ENCODE peak calls at places on chromosomes 6 and 20, in four cellular contexts. P, E, A and L are unnamed samples.

GRCh38 chr6:37251211-37251610 is 6.4 kb upstream of the TBC1D22B start:
- DNase-seq in P (no peak), A (no peak), E (no peak), L (no peak)

GRCh38 chr6:116060572-116061283 is at the start of gene FRK:
- DNase-seq in E (peak), A (peak), P (no peak), L (no peak)

GRCh38 chr6:33994198-33995045 is 151.5 kb downstream of the GRM4 start:
- DNase-seq in E (no peak), P (no peak), A (no peak), L (no peak)

GRCh38 chr6:47524136-47524840 is 46.7 kb downstream of the CD2AP start:
- DNase-seq in P (no peak), A (peak), E (no peak), L (no peak)

GRCh38 chr20:16801919-16802651 is 53.9 kb downstream of the OTOR start:
- DNase-seq in P (peak), A (peak), E (peak), L (peak)

GRCh38 chr6:43627008-43627825 is 1.8 kb downstream of the GTPBP2 start:
- DNase-seq in A (no peak), P (no peak), E (peak), L (no peak)

GRCh38 chr6:89146748-89147715 is 1.2 kb downstream of the PM20D2 start:
- DNase-seq in A (peak), E (peak), P (peak), L (peak)

GRCh38 chr6:81171991-81172740 is 580.3 kb downstream of the TENT5A start:
- DNase-seq in P (no peak), E (no peak), A (peak), L (no peak)

GRCh38 chr6:93300661-93301060 is 118.7 kb downstream of the EPHA7 start:
- DNase-seq in A (no peak), P (no peak), E (no peak), L (no peak)

GRCh38 chr20:21609221-21609620 is 95.4 kb upstream of the NKX2-2 start:
- DNase-seq in P (no peak), A (no peak), E (no peak), L (no peak)

GRCh38 chr6:22631101-22631500 is 61.7 kb downstream of the HDGFL1 start:
- DNase-seq in A (no peak), P (no peak), E (no peak), L (no peak)

GRCh38 chr6:149093643-149094042 is 223.9 kb upstream of the TAB2 start:
- DNase-seq in P (no peak), A (no peak), E (no peak), L (no peak)

GRCh38 chr6:16623029-16623653 is 138.1 kb downstream of the ATXN1 start:
- DNase-seq in E (no peak), P (no peak), A (no peak), L (no peak)

GRCh38 chr20:64065973-64066341 is 3.0 kb downstream of the TCEA2 start:
- DNase-seq in A (peak), P (peak), E (peak), L (peak)

GRCh38 chr6:148998704-148999103 is 251.9 kb downstream of the UST start:
- DNase-seq in A (no peak), E (no peak), P (no peak), L (no peak)

GRCh38 chr6:170153436-170154319 is 137.2 kb downstream of the DLL1 start:
- DNase-seq in P (no peak), E (no peak), A (peak), L (no peak)

GRCh38 chr20:6838181-6838826 is 70.8 kb downstream of the BMP2 start:
- DNase-seq in P (no peak), E (no peak), A (no peak), L (no peak)

GRCh38 chr6:169378620-169379381 is 125.2 kb upstream of the THBS2 start:
- DNase-seq in E (no peak), A (no peak), P (no peak), L (no peak)

GRCh38 chr6:55617272-55617671 is 38.3 kb upstream of the HMGCLL1 start:
- DNase-seq in E (peak), P (peak), A (peak), L (peak)

GRCh38 chr6:46491789-46492547 is 719 bp upstream of the RCAN2 start:
- DNase-seq in E (no peak), P (peak), A (peak), L (peak)

GRCh38 chr6:45589367-45589766 is 211.6 kb upstream of the SUPT3H start:
- DNase-seq in P (no peak), E (no peak), A (no peak), L (no peak)

GRCh38 chr6:122736166-122736565 is 43.4 kb upstream of the FABP7 start:
- DNase-seq in P (no peak), E (no peak), A (no peak), L (no peak)

GRCh38 chr6:71254323-71254722 is 34.3 kb upstream of the OGFRL1 start:
- DNase-seq in A (no peak), E (no peak), P (no peak), L (peak)

GRCh38 chr20:53707341-53708102 is 113.9 kb upstream of the ZNF217 start:
- DNase-seq in P (no peak), E (no peak), A (peak), L (peak)

GRCh38 chr20:53706511-53707031 is 112.9 kb upstream of the ZNF217 start:
- DNase-seq in P (no peak), A (no peak), E (peak), L (peak)

GRCh38 chr20:53702617-53703016 is 109.0 kb upstream of the ZNF217 start:
- DNase-seq in E (no peak), A (no peak), P (no peak), L (no peak)

GRCh38 chr20:53708129-53708968 is 114.7 kb upstream of the ZNF217 start:
- DNase-seq in A (no peak), P (no peak), E (peak), L (peak)

GRCh38 chr20:53706008-53706481 is 112.4 kb upstream of the ZNF217 start:
- DNase-seq in A (no peak), E (no peak), P (no peak), L (no peak)
- H3K4me3 ChIP-seq in A (no peak), E (no peak), P (no peak), L (no peak)

DNA sequence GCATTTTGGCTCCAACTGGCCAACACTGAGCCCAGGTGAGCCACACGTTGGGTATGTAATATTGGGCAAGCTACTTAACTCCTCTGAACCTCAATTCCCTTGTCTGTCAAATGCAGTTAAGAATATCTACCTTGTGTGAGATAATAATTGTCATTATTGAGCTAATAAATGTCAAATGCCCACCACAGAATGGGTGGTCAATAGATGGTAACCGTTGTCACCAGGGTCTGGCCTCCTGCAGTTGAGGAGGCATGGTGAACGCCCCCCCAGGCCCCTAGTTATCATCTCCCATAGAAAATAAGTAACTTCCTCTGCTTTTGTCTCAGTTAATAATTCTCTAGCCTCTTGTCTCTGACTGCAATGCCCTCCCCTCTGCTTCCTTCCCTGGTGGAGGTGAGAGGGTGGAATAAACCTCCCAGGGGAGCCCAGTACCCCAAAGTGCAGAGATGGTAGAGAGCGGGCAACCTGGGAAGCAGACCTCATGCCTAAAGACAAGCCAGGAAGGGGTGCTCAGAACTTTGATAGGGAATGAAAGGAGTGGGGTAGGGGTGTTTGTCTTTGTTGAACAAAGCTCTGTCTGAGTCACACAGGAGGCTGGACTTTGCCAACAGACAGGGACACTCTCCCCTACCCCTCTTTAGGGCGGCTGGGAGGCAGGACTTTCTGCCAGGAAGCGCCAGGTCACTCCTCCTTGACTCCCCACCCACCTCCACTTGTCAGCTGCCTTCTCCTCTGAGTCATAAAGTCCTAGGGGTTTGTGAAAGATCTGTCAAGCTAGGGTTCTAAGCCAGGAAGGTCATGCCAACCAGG is 1.3 kb upstream of the UNC5CL start:
- DNase-seq in E (no peak), P (no peak), A (no peak), L (no peak)
- H3K4me2 ChIP-seq in E (no peak), P (no peak), A (no peak), L (no peak)

DNA sequence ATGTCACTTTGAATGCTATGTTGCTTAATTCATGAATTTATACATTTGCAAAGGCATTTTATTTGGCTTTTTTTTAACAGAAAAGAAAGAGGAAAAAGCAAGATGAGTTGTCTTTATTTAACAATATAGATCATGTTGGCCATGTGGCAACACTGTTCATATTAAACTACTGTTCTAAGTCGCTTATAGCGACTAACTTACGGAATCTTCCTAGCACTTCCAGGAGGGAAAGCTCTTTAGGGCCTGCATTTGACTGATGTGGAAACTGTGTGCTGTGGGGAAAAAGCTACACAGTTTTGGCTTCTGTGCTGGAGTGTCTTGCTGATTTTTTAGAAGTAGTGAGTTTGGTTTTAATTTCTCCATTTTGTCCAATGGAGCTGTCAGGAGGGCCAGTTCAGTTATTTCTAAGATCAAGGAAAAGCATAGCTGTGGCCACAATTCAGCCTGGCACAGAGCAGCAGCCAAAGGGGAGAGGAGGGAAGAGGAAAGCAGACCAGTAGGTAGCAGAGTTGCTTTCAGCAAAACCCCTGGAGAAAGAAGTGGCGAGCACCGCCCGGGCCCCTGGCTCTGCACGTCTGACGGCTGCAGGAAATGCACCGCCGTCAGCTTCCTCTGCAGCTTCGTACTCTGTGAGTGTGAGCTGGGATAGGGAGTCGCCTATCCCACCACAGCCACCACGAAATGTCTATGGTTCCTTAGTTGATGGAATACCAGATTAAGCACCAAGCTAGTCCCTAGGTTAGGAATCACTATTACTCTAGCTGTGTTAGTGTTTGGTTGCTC is 80.2 kb upstream of the NAA20 start:
- DNase-seq in P (no peak), A (no peak), E (no peak), L (no peak)
- H3K4me3 ChIP-seq in P (peak), A (no peak), E (no peak), L (no peak)

DNA sequence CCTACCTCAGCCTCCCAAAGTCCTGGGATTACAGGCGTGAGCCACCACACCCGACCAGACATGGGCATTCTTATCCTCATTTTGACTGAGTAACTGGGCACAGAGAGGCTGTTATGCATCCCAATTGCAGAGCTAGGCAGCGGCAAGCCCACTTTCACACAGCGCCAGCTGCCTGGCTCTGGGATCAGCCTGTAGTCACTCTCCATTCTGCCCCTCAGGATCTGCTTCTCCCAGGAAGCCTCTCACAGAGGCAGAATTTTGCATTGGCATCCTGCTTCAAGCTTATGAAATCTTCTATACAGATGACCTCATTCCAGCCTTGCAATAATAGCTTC is 37.0 kb upstream of the IER3 start:
- DNase-seq in P (no peak), E (no peak), A (no peak), L (no peak)
- H3K4me2 ChIP-seq in P (no peak), E (no peak), A (no peak), L (no peak)

DNA sequence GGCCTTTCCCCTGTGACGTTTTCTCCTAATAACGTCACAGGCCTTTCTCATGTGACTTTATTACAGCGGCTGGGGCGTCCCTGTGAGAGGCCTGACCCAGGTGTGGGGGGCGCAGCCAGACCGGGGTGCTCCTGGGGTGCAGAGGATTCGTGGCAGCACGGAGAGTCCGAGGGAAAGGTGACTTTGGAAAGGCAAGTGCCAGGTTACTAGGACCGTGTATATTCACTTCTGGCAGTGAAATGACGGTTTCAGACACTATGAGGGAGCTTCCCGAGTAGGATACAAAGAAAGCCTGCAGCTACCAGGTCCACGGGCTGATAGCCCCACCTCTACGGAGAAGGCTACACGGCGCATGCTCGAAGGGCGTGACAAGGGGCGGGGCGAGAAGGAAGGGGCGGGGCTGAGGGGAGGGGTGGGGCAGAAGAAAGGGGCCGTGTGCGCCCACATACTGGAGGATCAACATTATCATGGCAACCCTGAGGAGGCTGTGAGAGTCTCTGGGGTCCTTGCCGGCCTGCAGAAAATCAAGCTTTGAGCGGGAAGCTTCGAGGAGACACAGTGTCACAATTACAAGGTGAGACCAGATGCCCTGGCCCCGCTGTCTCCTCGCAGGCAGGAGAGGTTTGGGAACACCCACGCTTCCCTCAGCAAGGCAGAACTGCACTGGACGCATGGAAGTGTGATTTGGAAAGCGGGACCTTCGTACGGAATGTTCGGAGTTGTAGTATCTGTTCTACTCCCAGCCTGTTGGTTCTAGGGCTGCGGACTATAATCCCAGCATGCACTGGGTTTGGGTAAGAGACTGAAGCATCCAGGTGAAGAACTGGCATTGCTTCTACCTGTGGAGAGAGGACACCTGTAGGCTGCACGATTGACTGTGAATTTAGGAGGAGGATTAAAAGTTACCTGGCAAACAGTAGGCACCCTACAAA is 54.4 kb upstream of the ZNF337 start:
- DNase-seq in A (peak), E (peak), P (peak), L (peak)
- H3K4me3 ChIP-seq in A (peak), E (peak), P (peak), L (peak)

DNA sequence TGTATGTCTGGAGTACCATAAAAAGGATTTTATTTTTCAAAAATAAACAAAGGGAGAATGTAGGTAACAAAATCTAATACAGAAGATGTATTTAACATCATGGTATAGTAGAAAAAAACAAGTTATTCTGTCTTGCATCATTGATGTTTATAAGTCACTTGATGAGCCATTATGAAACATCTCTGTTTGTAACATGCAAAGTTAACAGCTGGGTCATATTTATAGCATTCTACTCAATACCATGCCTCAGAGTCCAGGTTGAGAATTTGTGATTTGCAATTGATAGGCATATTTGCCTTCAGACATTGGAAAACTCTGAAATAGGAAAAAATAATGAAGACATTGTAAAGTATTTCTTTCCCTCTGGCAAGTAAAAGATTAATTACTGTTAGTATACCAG is 52.3 kb upstream of the IL20RA start:
- DNase-seq in E (no peak), P (peak), A (no peak), L (no peak)
- H3K4me2 ChIP-seq in E (no peak), P (peak), A (no peak), L (peak)

GRCh38 chr20:12153616-12154015 is 235.9 kb downstream of the BTBD3 start:
- DNase-seq in P (no peak), A (no peak), E (no peak), L (no peak)

GRCh38 chr20:12156252-12156651 is 238.6 kb downstream of the BTBD3 start:
- DNase-seq in A (peak), E (no peak), P (no peak), L (no peak)

GRCh38 chr20:12152996-12153395 is 235.3 kb downstream of the BTBD3 start:
- DNase-seq in P (no peak), A (no peak), E (no peak), L (no peak)
- H3K4me3 ChIP-seq in P (no peak), A (no peak), E (no peak), L (no peak)

DNA sequence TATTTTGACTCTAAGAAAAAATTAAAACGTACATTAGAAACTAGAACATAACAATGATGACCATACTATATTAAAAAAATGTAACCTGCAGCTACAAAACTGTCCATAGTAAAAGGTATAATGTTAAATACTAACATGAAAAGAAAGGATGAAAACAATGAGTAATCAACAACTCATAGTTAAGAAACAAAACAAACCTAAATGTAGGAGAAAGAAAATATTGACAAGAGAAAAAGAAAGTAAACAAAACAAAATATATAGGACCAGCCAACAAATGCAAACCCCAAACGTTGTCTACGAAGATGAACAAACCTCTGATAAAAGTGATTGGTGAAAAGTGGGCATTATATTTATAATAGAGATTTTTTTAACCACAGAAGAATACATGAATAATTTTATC is 41.1 kb upstream of the ADGRG6 start:
- DNase-seq in A (no peak), E (no peak), P (no peak), L (no peak)
- H3K4me2 ChIP-seq in A (no peak), E (no peak), P (no peak), L (no peak)

DNA sequence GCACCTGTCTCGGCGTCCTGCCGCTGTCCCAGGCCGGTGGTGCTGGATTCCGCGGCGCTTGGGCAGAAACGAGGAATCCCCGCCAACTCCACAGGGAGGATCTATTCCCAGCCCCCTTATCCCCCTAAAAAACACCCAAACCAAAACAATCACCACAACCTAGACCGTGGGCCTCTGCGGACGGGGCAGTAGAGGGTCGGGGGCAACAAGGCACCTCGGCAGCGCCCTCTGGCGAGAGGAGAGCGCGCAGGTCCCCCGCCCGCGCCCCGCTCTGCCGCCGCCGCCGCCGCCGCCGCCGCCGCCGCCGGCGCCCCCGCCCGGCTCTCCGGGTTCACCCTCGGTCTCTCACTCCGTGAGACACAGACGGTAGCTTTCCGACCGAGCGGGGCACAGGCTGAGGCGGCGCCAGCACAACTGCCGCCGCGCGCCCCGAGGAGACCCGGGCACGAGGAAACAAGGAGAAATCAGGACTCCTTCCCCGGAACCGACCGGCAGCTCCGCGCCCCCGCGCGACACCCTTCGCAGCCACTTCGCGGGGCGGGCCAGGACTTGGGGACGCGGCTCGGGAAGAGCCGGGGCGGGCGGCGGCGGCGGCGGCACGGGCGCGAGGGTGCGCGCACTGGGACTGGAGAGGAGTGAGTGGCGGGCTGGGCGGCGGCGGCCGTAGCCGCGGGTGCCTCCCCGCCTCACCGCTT is at the start of gene SLC35F1:
- DNase-seq in A (peak), E (peak), P (no peak), L (no peak)
- H3K4me3 ChIP-seq in A (peak), E (peak), P (no peak), L (no peak)